ENCODE peak calls at places on chromosomes 1 and 21, in seven cellular contexts. G is iris pigment epithelial cell; W is aorta; H is GM19239; E is activated CD8-positive, alpha-beta T cell treated with anti-CD3 and anti-CD28 coated beads for 36 hours; K is ascending aorta; Y is small intestine. Q is an unnamed sample.

GRCh38 chr1:96559181-96559580 is 162.4 kb upstream of the PTBP2 start:
- DNase-seq in G (no peak), W (no peak), H (no peak), E (no peak), K (no peak), Y (no peak), Q (no peak)

GRCh38 chr21:16085436-16085835 is 355.7 kb downstream of the USP25 start:
- DNase-seq in G (no peak), W (no peak), H (no peak), E (no peak), K (no peak), Y (no peak), Q (no peak)

GRCh38 chr1:235366286-235366685 is 941 bp upstream of the TBCE start:
- DNase-seq in G (no peak), W (no peak), H (no peak), E (peak), K (no peak), Y (no peak), Q (no peak)

GRCh38 chr1:151976868-151977267 is 16.8 kb downstream of the S100A10 start:
- DNase-seq in G (peak), W (no peak), H (no peak), E (no peak), K (no peak), Y (peak), Q (peak)

GRCh38 chr21:28253378-28253777 is 739.3 kb downstream of the LTN1 start:
- DNase-seq in G (peak), W (no peak), H (no peak), E (no peak), K (no peak), Y (no peak), Q (peak)

GRCh38 chr1:31905681-31906080 is 32.5 kb downstream of the PTP4A2 start:
- DNase-seq in G (no peak), W (no peak), H (no peak), E (no peak), K (no peak), Y (no peak), Q (no peak)

GRCh38 chr1:205477759-205478247 is 22.0 kb upstream of the BLACAT1 start:
- DNase-seq in G (peak), W (peak), H (no peak), E (no peak), K (no peak), Y (peak), Q (peak)

GRCh38 chr1:1420654-1421134 is 382 bp downstream of the ANKRD65 start:
- DNase-seq in G (no peak), W (no peak), H (no peak), E (no peak), K (no peak), Y (no peak), Q (no peak)

GRCh38 chr1:54989968-54990810 is 8.5 kb upstream of the BSND start:
- DNase-seq in G (peak), W (no peak), H (no peak), E (no peak), K (no peak), Y (no peak), Q (no peak)

GRCh38 chr1:38334930-38335592 is 288.5 kb upstream of the POU3F1 start:
- DNase-seq in G (no peak), W (no peak), H (no peak), E (peak), K (no peak), Y (no peak), Q (no peak)

GRCh38 chr1:9466780-9467755 is 72.2 kb upstream of the SLC25A33 start:
- DNase-seq in G (no peak), W (peak), H (no peak), E (no peak), K (no peak), Y (peak), Q (peak)

Q was measured in EH.